ENCODE peak calls at places on chromosomes 6 and 20, in nine cellular contexts. I is stimulated activated CD4-positive, alpha-beta T cell treated with anti-CD3 and anti-CD28 coated beads, Interleukin-4, amount 100 ng/mL, for 48 hours; D is cardiac muscle cell; G is activated T-cell treated with anti-CD3 and anti-CD28 coated beads, Interleukin-2, amount 50 U/mL, for 72 hours; R is naive thymus-derived CD8-positive, alpha-beta T cell; F is EL; P is NCI-H345; Y is substantia nigra; L is left ventricle myocardium inferior. B is an unnamed sample.

GRCh38 chr6:37516920-37517405 is 17.3 kb upstream of the CCDC167 start:
- DNase-seq in I (no peak), D (no peak), G (peak; percentile 22), R (no peak), F (no peak), P (no peak), Y (no peak), L (no peak), B (no peak)

GRCh38 chr6:149925974-149926777 is 3.3 kb upstream of the RAET1G start:
- DNase-seq in I (peak; percentile 80), D (peak; percentile 86), G (peak; percentile 84), R (peak; percentile 58), F (peak; percentile 80), P (peak; percentile 81), Y (no peak), L (peak; percentile 89), B (peak; percentile 75)

GRCh38 chr20:37574199-37574890 is 46.7 kb upstream of the BLCAP start:
- DNase-seq in I (no peak), D (no peak), G (no peak), R (no peak), F (no peak), P (no peak), Y (no peak), L (no peak), B (no peak)

GRCh38 chr6:134034951-134035822 is 17.2 kb downstream of the SLC2A12 start:
- DNase-seq in I (no peak), D (no peak), G (no peak), R (no peak), F (no peak), P (no peak), Y (no peak), L (no peak), B (no peak)

GRCh38 chr20:45924391-45925261 is 9.9 kb upstream of the PCIF1 start:
- DNase-seq in I (no peak), D (no peak), G (no peak), R (no peak), F (no peak), P (no peak), Y (no peak), L (peak; percentile 50), B (no peak)

GRCh38 chr6:73854998-73855718 is 159.2 kb downstream of the CD109 start:
- DNase-seq in I (no peak), D (peak; percentile 76), G (peak; percentile 7), R (peak; percentile 26), F (peak; percentile 67), P (peak; percentile 35), Y (no peak), L (no peak), B (peak; percentile 54)

GRCh38 chr20:54195483-54196472 is 12.1 kb upstream of the PFDN4 start:
- DNase-seq in I (no peak), D (no peak), G (no peak), R (no peak), F (no peak), P (no peak), Y (no peak), L (no peak), B (no peak)

GRCh38 chr6:9657994-9658393 is 756.9 kb downstream of the TFAP2A start:
- DNase-seq in I (no peak), D (no peak), G (no peak), R (no peak), F (peak; percentile 87), P (no peak), Y (no peak), L (no peak), B (no peak)

GRCh38 chr6:54085526-54085925 is 25.7 kb upstream of the MLIP start:
- DNase-seq in I (no peak), D (no peak), G (no peak), R (no peak), F (peak; percentile 50), P (no peak), Y (no peak), L (no peak), B (no peak)

GRCh38 chr6:45922728-45923351 is 92.8 kb downstream of the CLIC5 start:
- DNase-seq in I (peak; percentile 42), D (peak; percentile 65), G (peak; percentile 72), R (peak; percentile 48), F (peak; percentile 75), P (peak; percentile 15), Y (no peak), L (peak; percentile 44), B (peak; percentile 23)

GRCh38 chr6:109912136-109912535 is 66.0 kb upstream of the GPR6 start:
- DNase-seq in I (no peak), D (peak; percentile 6), G (no peak), R (no peak), F (no peak), P (no peak), Y (no peak), L (no peak), B (no peak)

GRCh38 chr6:3683331-3683730 is 68.2 kb downstream of the PXDC1 start:
- DNase-seq in I (no peak), D (no peak), G (no peak), R (no peak), F (no peak), P (no peak), Y (no peak), L (no peak), B (no peak)

GRCh38 chr6:111591370-111591900 is 14.2 kb downstream of the TRAF3IP2 start:
- DNase-seq in I (no peak), D (no peak), G (no peak), R (no peak), F (peak; percentile 100), P (no peak), Y (no peak), L (peak; percentile 70), B (peak; percentile 93)

GRCh38 chr6:78089551-78089950 is 436.7 kb downstream of the MEI4 start:
- DNase-seq in I (no peak), D (no peak), G (no peak), R (no peak), F (no peak), P (no peak), Y (no peak), L (no peak), B (no peak)

GRCh38 chr6:14354919-14355572 is 237.5 kb downstream of the CD83 start:
- DNase-seq in I (peak; percentile 40), D (no peak), G (peak; percentile 57), R (no peak), F (peak; percentile 80), P (no peak), Y (no peak), L (peak; percentile 69), B (no peak)

GRCh38 chr6:16240618-16241320 is 2.4 kb downstream of the GMPR start:
- DNase-seq in I (no peak), D (no peak), G (no peak), R (no peak), F (no peak), P (no peak), Y (no peak), L (no peak), B (no peak)

GRCh38 chr6:117483004-117483644 is 650 bp downstream of the DCBLD1 start:
- DNase-seq in I (no peak), D (peak; percentile 78), G (peak; percentile 27), R (peak; percentile 15), F (peak; percentile 65), P (peak; percentile 59), Y (no peak), L (peak; percentile 66), B (peak; percentile 7)

GRCh38 chr6:29516108-29516507 is 28.4 kb upstream of the MAS1L start:
- DNase-seq in I (no peak), D (no peak), G (peak; percentile 46), R (peak; percentile 2), F (peak; percentile 85), P (no peak), Y (no peak), L (no peak), B (no peak)